ENCODE peak calls at places on chromosomes 16 and 17, in five cellular contexts. N, M, E, S and Z are unnamed samples.

GRCh38 chr16:10981697-10982216 is 37.4 kb downstream of the CLEC16A start:
- DNase-seq in E (no peak), S (no peak), M (peak), N (no peak), Z (peak)

GRCh38 chr17:3990391-3991127 is 26.3 kb upstream of the ATP2A3 start:
- DNase-seq in M (no peak), E (no peak), S (peak), N (no peak), Z (no peak)

GRCh38 chr16:78666318-78666717 is 566.9 kb downstream of the WWOX start:
- DNase-seq in N (no peak), M (no peak), S (no peak), E (no peak), Z (no peak)

GRCh38 chr16:85522842-85523601 is 90.1 kb upstream of the GSE1 start:
- DNase-seq in N (no peak), M (peak), E (no peak), S (peak), Z (no peak)

GRCh38 chr16:24013054-24013636 is 177.4 kb downstream of the PRKCB start:
- DNase-seq in N (no peak), S (no peak), M (no peak), E (no peak), Z (no peak)

GRCh38 chr17:34474706-34475105 is 104.7 kb upstream of the TMEM132E start:
- DNase-seq in S (no peak), M (no peak), N (no peak), E (no peak), Z (no peak)

GRCh38 chr16:79485020-79485419 is 115.5 kb downstream of the MAF start:
- DNase-seq in S (no peak), N (no peak), M (no peak), E (no peak), Z (no peak)

GRCh38 chr16:68354816-68355215 is 44.0 kb downstream of the PRMT7 start:
- DNase-seq in S (no peak), N (no peak), M (no peak), E (no peak), Z (no peak)

GRCh38 chr16:87416826-87417471 is 24.8 kb downstream of the MAP1LC3B start:
- DNase-seq in N (no peak), E (no peak), S (peak), M (peak), Z (peak)

GRCh38 chr16:73413469-73414190 is 365.7 kb upstream of the ZFHX3 start:
- DNase-seq in M (no peak), E (no peak), S (no peak), N (no peak), Z (no peak)

GRCh38 chr17:12959441-12959840 is 58.4 kb downstream of the ELAC2 start:
- DNase-seq in M (peak), S (peak), N (no peak), E (no peak), Z (no peak)

GRCh38 chr17:71959129-71959528 is 161.7 kb upstream of the SOX9 start:
- DNase-seq in M (no peak), N (no peak), S (peak), E (no peak), Z (peak)

GRCh38 chr17:63960006-63960405 is 12.7 kb downstream of the SCN4A start:
- DNase-seq in E (no peak), S (no peak), M (no peak), N (no peak), Z (no peak)

GRCh38 chr17:50267074-50267841 is 7.0 kb upstream of the TMEM92 start:
- DNase-seq in E (no peak), S (peak), N (no peak), M (no peak), Z (no peak)

GRCh38 chr17:37392024-37392590 is 14.5 kb downstream of the ACACA start:
- DNase-seq in S (peak), E (no peak), N (no peak), M (peak), Z (no peak)

GRCh38 chr16:24054649-24055560 is 201.2 kb upstream of the CACNG3 start:
- DNase-seq in N (no peak), E (no peak), S (no peak), M (no peak), Z (no peak)

GRCh38 chr17:45228121-45228941 is 6.6 kb downstream of the FMNL1 start:
- DNase-seq in M (peak), E (no peak), N (no peak), S (no peak), Z (no peak)

GRCh38 chr16:3001316-3001715 is 11.4 kb upstream of the CLDN9 start:
- DNase-seq in N (no peak), M (no peak), S (no peak), E (no peak), Z (no peak)

GRCh38 chr17:64120159-64120558 is 9.8 kb downstream of the ERN1 start:
- DNase-seq in E (no peak), M (no peak), N (no peak), S (no peak), Z (no peak)

GRCh38 chr17:5661486-5662125 is 77.3 kb upstream of the NLRP1 start:
- DNase-seq in E (no peak), S (no peak), N (no peak), M (no peak), Z (no peak)

GRCh38 chr17:48541574-48542113 is 3.3 kb downstream of the HOXB2 start:
- DNase-seq in E (no peak), N (peak), M (peak), S (peak), Z (peak)

GRCh38 chr16:50395763-50396710 is 27.2 kb upstream of the BRD7 start:
- DNase-seq in N (no peak), M (no peak), S (no peak), E (no peak), Z (no peak)

GRCh38 chr17:78748730-78749317 is 33.2 kb downstream of the CYTH1 start:
- DNase-seq in S (peak), E (no peak), N (peak), M (peak), Z (no peak)

GRCh38 chr17:58666858-58667267 is 25.0 kb downstream of the TEX14 start:
- DNase-seq in M (no peak), E (no peak), N (peak), S (peak), Z (no peak)

GRCh38 chr17:35313875-35314409 is 59.5 kb downstream of the SLFN11 start:
- DNase-seq in E (no peak), M (no peak), S (no peak), N (no peak), Z (no peak)

GRCh38 chr16:278863-279366 is 1.5 kb upstream of the ARHGDIG start:
- DNase-seq in N (no peak), S (peak), M (peak), E (no peak), Z (peak)

GRCh38 chr16:53131363-53132071 is 76.7 kb downstream of the CHD9 start:
- DNase-seq in S (peak), N (peak), E (no peak), M (peak), Z (peak)

GRCh38 chr17:52751051-52751450 is 592.5 kb upstream of the CA10 start:
- DNase-seq in E (no peak), N (no peak), S (no peak), M (no peak), Z (no peak)

GRCh38 chr16:52068447-52069074 is 478.4 kb downstream of the TOX3 start:
- DNase-seq in N (no peak), M (peak), S (peak), E (peak), Z (peak)

GRCh38 chr16:85412911-85413520 is 200.1 kb upstream of the GSE1 start:
- DNase-seq in E (no peak), S (no peak), N (no peak), M (no peak), Z (no peak)

GRCh38 chr16:964696-965395 is 5.9 kb downstream of the LMF1 start:
- DNase-seq in N (peak), M (no peak), E (no peak), S (no peak), Z (no peak)

GRCh38 chr16:48961546-48961945 is 320.1 kb downstream of the CBLN1 start:
- DNase-seq in N (no peak), M (peak), E (no peak), S (no peak), Z (no peak)

GRCh38 chr16:19266774-19267173 is 18.8 kb upstream of the CLEC19A start:
- DNase-seq in N (no peak), S (no peak), M (no peak), E (no peak), Z (no peak)

GRCh38 chr16:87734644-87735043 is 31.1 kb downstream of the KLHDC4 start:
- DNase-seq in M (no peak), S (no peak), E (no peak), N (no peak), Z (no peak)

GRCh38 chr17:81427446-81428120 is 32.3 kb downstream of the BAHCC1 start:
- DNase-seq in N (no peak), E (peak), M (no peak), S (no peak), Z (no peak)

GRCh38 chr16:28932339-28933141 is 769 bp downstream of the CD19 start:
- DNase-seq in N (no peak), M (no peak), E (no peak), S (no peak), Z (no peak)

GRCh38 chr17:42895185-42895555 is 5.4 kb upstream of the G6PC1 start:
- DNase-seq in E (no peak), N (no peak), S (peak), M (peak), Z (peak)

GRCh38 chr17:74873874-74874614 is 1.2 kb upstream of the FDXR start:
- DNase-seq in M (no peak), S (no peak), N (no peak), E (no peak), Z (peak)